ENCODE peak calls at places on chromosomes 11 and 22, in nine cellular contexts. C is PC-3, W is H1, N is foreskin fibroblast, U is fibroblast of villous mesenchyme, V is A549, B is pancreas, O is body of pancreas, T is AG04450. P is an unnamed sample.
A peak's percentile ranks its signal among the peaks of the same experiment; 100 is the strongest.

GRCh38 chr11:1071571-1072115 is 3.0 kb upstream of the MUC2 start:
- DNase-seq in O (no peak), W (no peak), U (no peak), T (no peak), V (no peak), B (peak; percentile 55), C (no peak), N (no peak), P (no peak)

GRCh38 chr22:26398741-26399153 is 30.3 kb upstream of the ASPHD2 start:
- DNase-seq in U (peak; percentile 64), T (peak; percentile 8), W (peak; percentile 33), C (peak; percentile 68), B (no peak), V (peak; percentile 41), O (peak; percentile 39), N (peak; percentile 85), P (no peak)

GRCh38 chr11:64566042-64566914 is 24.7 kb upstream of the SLC22A12 start:
- DNase-seq in N (peak; percentile 63), W (no peak), C (peak; percentile 85), U (peak; percentile 93), T (peak; percentile 20), O (peak; percentile 93), B (peak; percentile 88), V (peak; percentile 93), P (peak; percentile 78)

GRCh38 chr11:95089620-95090542 is at the start of gene ENDOD1:
- DNase-seq in O (peak; percentile 81), W (no peak), C (peak; percentile 90), U (peak; percentile 83), N (peak; percentile 96), V (peak; percentile 45), T (no peak), B (peak; percentile 92), P (peak; percentile 88)

GRCh38 chr22:24423519-24424000 is 3.8 kb upstream of the ADORA2A start:
- DNase-seq in V (peak; percentile 57), N (peak; percentile 65), O (peak; percentile 54), B (no peak), T (no peak), W (no peak), C (peak; percentile 34), U (no peak), P (peak; percentile 60)

GRCh38 chr11:45745065-45745811 is 59.7 kb upstream of the SLC35C1 start:
- DNase-seq in C (no peak), T (no peak), B (no peak), O (no peak), N (no peak), V (no peak), U (peak; percentile 10), W (no peak), P (no peak)

GRCh38 chr11:87019582-87020271 is 18.0 kb upstream of the TMEM135 start:
- DNase-seq in B (no peak), N (peak; percentile 29), W (no peak), O (no peak), V (no peak), T (no peak), C (no peak), U (no peak), P (no peak)

GRCh38 chr11:78451371-78452150 is 33.9 kb upstream of the GAB2 start:
- DNase-seq in B (no peak), N (no peak), V (no peak), W (no peak), C (no peak), O (no peak), T (no peak), U (no peak), P (no peak)

GRCh38 chr11:65298655-65299179 is 15.9 kb upstream of the CDC42EP2 start:
- DNase-seq in B (no peak), W (no peak), O (peak; percentile 34), C (no peak), T (no peak), N (peak; percentile 94), V (no peak), U (peak; percentile 99), P (peak; percentile 40)

GRCh38 chr22:39617342-39617741 is 46.8 kb downstream of the CACNA1I start:
- DNase-seq in T (no peak), N (no peak), V (no peak), W (no peak), B (no peak), O (no peak), U (no peak), C (no peak), P (no peak)

GRCh38 chr22:38751422-38752346 is 4.1 kb downstream of the SUN2 start:
- DNase-seq in W (no peak), T (no peak), B (peak; percentile 72), N (no peak), V (no peak), U (no peak), O (peak; percentile 41), C (no peak), P (peak; percentile 90)

GRCh38 chr11:48041877-48042698 is 61.7 kb downstream of the PTPRJ start:
- DNase-seq in V (no peak), B (no peak), N (peak; percentile 25), O (no peak), W (no peak), U (no peak), C (no peak), T (no peak), P (no peak)

DNA sequence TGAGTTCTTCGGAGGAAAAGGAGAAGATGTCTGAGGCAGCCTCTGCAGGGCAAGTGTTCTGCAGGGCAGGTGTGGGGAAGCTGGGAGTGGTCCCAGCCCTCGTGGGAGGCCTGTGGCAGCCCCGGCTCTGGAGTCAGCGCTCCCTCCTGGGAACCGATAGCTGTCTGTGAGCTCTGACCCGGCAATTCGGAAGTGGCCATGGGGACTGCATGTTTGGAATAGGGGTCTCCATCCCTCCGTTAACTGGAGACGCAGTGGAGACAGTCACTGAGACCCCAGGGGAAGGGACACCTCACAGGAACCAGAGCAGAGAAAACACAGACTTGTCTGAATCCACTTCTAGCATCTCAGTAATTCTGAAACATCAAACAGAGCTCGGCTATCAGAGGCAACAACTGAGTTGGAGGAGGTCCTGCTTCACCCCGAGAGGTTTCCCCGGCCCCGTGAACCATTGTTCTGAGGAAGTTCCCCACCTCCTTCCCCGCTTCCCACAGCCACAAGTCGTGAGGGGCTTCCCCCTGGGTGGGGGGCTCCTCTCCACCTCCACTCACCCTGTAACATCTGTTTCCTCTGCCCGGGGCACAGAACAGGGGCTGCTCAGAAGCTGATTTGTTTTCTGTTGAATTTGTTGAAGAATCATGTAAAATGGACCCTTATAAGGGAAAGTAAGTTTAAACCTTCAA is 99.7 kb downstream of the BRD1 start:
- DNase-seq in N (no peak), T (no peak), W (no peak), V (no peak), B (no peak), U (no peak), C (no peak), O (no peak), P (no peak)
- H3K4me3 ChIP-seq in N (no peak overlapping the region), T (no peak overlapping the region), W (no peak overlapping the region), V (no peak overlapping the region), B (no peak overlapping the region), U (no peak overlapping the region), C (no peak overlapping the region), O (no peak overlapping the region), P (no peak overlapping the region)

GRCh38 chr22:44131989-44132685 is 48.6 kb upstream of the PARVG start:
- DNase-seq in W (no peak), U (no peak), T (no peak), B (no peak), C (no peak), O (no peak), V (no peak), N (no peak), P (no peak)

GRCh38 chr22:44131412-44131811 is 49.3 kb upstream of the PARVG start:
- DNase-seq in O (no peak), N (no peak), U (no peak), T (no peak), B (no peak), W (no peak), V (no peak), C (no peak), P (no peak)

GRCh38 chr22:44133901-44134511 is 46.7 kb upstream of the PARVG start:
- DNase-seq in U (peak; percentile 33), T (no peak), W (no peak), O (peak; percentile 23), C (no peak), V (no peak), N (no peak), B (no peak), P (peak; percentile 25)

GRCh38 chr22:44133161-44133560 is 47.6 kb upstream of the PARVG start:
- DNase-seq in V (no peak), W (no peak), O (no peak), B (no peak), C (no peak), U (peak; percentile 10), N (peak; percentile 28), T (no peak), P (no peak)

GRCh38 chr22:44132724-44133123 is 48.0 kb upstream of the PARVG start:
- DNase-seq in O (no peak), U (no peak), N (no peak), B (no peak), C (no peak), T (no peak), W (no peak), V (no peak), P (no peak)
- TF ChIP-seq CTCF in O (no peak), U (no peak), N (no peak), B (no peak), C (no peak), T (no peak), W (peak; percentile 55), V (no peak), P (no peak)

GRCh38 chr11:130194241-130195023 is 34.9 kb downstream of the ST14 start:
- DNase-seq in U (no peak), T (no peak), C (no peak), B (no peak), W (no peak), N (no peak), O (no peak), V (no peak), P (peak; percentile 52)
- H3K4me3 ChIP-seq in U (no peak overlapping the region), T (no peak overlapping the region), C (no peak overlapping the region), B (no peak overlapping the region), W (no peak overlapping the region), N (no peak overlapping the region), O (no peak overlapping the region), V (no peak overlapping the region), P (no peak overlapping the region)

DNA sequence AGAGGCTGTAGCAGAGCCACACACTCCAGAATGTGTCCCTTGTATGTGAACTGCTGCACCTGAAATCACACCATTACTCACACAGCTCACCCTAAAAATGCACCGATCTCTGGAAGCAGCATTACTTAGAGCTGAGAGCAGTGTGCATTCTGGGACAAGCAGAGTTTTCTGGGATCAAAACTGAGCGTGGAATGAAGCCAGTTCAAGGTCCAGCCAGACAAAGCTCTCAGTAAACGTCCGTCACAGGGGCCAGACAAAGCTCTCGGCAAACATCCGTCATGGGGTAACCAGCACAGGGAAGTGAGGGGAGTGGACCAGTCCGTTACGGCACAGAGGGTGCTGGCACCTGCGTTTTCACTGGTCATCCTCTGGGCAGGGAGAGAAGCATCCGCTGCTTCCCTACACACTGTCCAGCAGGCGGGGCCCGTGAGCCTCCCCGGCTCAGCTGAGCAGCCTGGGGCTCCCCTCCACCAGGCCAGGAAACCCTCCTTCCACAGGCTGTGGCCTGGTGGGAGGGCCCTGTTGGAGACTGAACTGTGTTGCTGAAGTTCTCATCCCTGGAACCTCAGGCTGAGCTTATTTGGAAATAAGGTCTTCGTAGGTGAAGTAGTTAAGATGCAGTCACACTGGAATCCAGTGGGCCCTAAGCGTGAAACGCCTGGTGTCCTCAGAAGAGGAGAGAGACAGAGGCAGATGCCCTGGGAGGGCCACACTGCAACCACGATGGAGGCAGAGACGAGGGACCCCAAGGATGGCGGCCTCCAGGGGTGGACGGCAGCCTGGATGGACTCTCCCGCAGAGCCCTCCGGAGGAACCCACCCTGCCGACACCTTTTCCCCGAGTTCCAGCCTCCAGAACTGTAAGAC is 883.9 kb downstream of the BRD1 start:
- DNase-seq in O (no peak), T (no peak), C (peak; percentile 5), B (peak; percentile 50), U (no peak), V (peak; percentile 25), W (peak; percentile 33), N (no peak), P (peak; percentile 36)
- TF ChIP-seq CTCF in O (peak; percentile 29), T (no peak), C (peak; percentile 34), B (peak; percentile 16), U (no peak), V (peak; percentile 34), W (peak; percentile 95), N (no peak), P (no peak)